ENCODE peak calls at places on chromosomes 6 and 20, in ten cellular contexts. M is CD8-positive, alpha-beta T cell; X is body of pancreas; K is lower lobe of right lung; C is GM23338; H is HCT116; G is stomach; W is Panc1; S is upper lobe of right lung; J is uterus. E is an unnamed sample.

GRCh38 chr20:4160761-4161305 is 145.5 kb upstream of the RNF24 start:
- DNase-seq in G (no peak), M (no peak), H (no peak), W (no peak), X (no peak), J (no peak), S (peak; percentile 63), K (peak; percentile 57), C (peak; percentile 39), E (no peak)

GRCh38 chr20:3820048-3820900 is at the start of gene AP5S1:
- DNase-seq in C (peak; percentile 99), K (peak; percentile 99), H (peak; percentile 97), M (peak; percentile 89), X (peak; percentile 98), W (peak; percentile 88), G (peak; percentile 98), S (peak; percentile 99), J (peak; percentile 98), E (peak; percentile 86)

GRCh38 chr20:6501061-6501460 is 266.4 kb upstream of the BMP2 start:
- DNase-seq in H (no peak), M (no peak), K (no peak), G (no peak), C (no peak), J (no peak), W (no peak), S (no peak), X (no peak), E (peak; percentile 92)

GRCh38 chr20:37315293-37316110 is 26.0 kb downstream of the MANBAL start:
- DNase-seq in S (no peak), J (peak; percentile 85), G (peak; percentile 59), K (no peak), M (no peak), W (no peak), C (no peak), H (no peak), X (no peak), E (no peak)

GRCh38 chr6:26020983-26021349 is 58.4 kb downstream of the TRIM38 start:
- DNase-seq in M (peak; percentile 53), J (peak; percentile 68), W (no peak), S (peak; percentile 84), H (peak; percentile 72), X (peak; percentile 64), C (no peak), G (peak; percentile 64), K (peak; percentile 76), E (no peak)

GRCh38 chr6:21596379-21597242 is 3.1 kb downstream of the SOX4 start:
- DNase-seq in C (peak; percentile 73), K (peak; percentile 59), W (no peak), X (peak; percentile 49), H (no peak), G (peak; percentile 31), J (peak; percentile 72), S (peak; percentile 76), M (peak; percentile 36), E (peak; percentile 57)

GRCh38 chr6:56387621-56388413 is 140.4 kb upstream of the COL21A1 start:
- DNase-seq in S (no peak), G (peak; percentile 31), M (no peak), J (no peak), C (no peak), K (no peak), H (no peak), W (no peak), X (peak; percentile 35), E (no peak)

GRCh38 chr20:33096921-33097320 is 17.5 kb downstream of the BPIFB4 start:
- DNase-seq in H (no peak), K (no peak), S (no peak), W (no peak), C (no peak), G (no peak), X (no peak), J (no peak), M (no peak), E (no peak)

GRCh38 chr20:17896771-17897369 is 71.7 kb downstream of the SNX5 start:
- DNase-seq in M (no peak), J (no peak), W (peak; percentile 13), C (no peak), H (no peak), X (peak; percentile 36), K (no peak), S (no peak), G (no peak), E (no peak)

GRCh38 chr20:61693055-61693600 is 372.6 kb downstream of the TAF4 start:
- DNase-seq in W (no peak), S (no peak), M (no peak), H (no peak), G (no peak), C (no peak), J (no peak), X (no peak), K (peak; percentile 16), E (no peak)

DNA sequence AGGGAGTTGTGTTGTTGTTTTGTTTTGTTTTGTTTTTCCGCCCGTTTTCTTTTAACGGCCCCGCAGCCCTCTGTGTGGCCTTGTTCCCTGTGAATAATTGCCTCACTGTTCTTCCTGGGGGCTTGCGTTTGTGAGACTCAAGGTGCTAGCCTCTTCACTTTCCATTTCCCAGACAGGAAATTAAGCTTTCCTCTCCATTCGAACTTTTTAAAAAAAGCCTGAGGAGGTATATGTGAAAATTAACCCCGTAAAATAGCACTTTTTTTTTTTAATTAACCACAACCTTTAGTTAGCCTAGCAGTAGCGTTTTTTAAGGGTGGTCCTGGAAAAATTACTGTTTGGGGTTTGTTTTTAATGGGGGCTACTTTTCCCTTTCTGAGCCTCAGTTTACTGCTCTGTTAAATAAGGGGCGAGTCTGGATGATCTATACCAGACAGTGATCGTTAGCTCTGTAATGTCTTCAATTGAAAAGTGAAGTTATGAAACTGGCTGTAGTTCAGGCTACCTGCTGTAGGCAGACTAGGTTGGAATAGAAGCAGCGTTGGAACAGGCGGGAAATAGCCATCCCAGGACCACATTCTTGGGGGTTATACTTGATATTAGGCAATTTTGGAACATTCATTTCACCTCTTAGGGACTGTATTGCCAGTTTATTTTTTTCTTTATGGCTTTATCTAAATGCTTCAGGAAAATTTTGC is 1.7 kb downstream of the STX16 start:
- DNase-seq in K (no peak), C (no peak), W (no peak), S (no peak), J (no peak), X (no peak), H (no peak), M (no peak), G (no peak), E (no peak)
- TF ChIP-seq CTCF in K (no peak), C (no peak), W (no peak), S (no peak), J (no peak), X (no peak), H (no peak), M (no peak), G (no peak), E (no peak)

GRCh38 chr6:112015725-112016124 is 38.2 kb upstream of the CCN6 start:
- DNase-seq in C (no peak), M (no peak), H (no peak), K (no peak), G (no peak), S (no peak), J (no peak), W (no peak), X (no peak), E (no peak)
- H3K4me1 ChIP-seq in C (no peaks in the 10 kb centered on the region), M (no peaks in the 10 kb centered on the region), H (no peaks in the 10 kb centered on the region), K (peaks cover 7% of the 10 kb centered on the region), G (peaks cover 38% of the 10 kb centered on the region), S (peaks cover 26% of the 10 kb centered on the region), J (peaks cover 9% of the 10 kb centered on the region), W (no peaks in the 10 kb centered on the region), X (peaks cover 18% of the 10 kb centered on the region), E (peaks cover 33% of the 10 kb centered on the region)

GRCh38 chr20:40945189-40945588 is 83.4 kb upstream of the TOP1 start:
- DNase-seq in W (no peak), S (no peak), X (no peak), K (no peak), G (no peak), M (no peak), C (no peak), J (no peak), H (no peak), E (no peak)

GRCh38 chr20:40948352-40949267 is 80.0 kb upstream of the TOP1 start:
- DNase-seq in H (no peak), W (no peak), G (no peak), K (no peak), M (no peak), S (no peak), X (no peak), J (no peak), C (no peak), E (peak; percentile 84)

GRCh38 chr20:40952231-40952630 is 76.4 kb upstream of the TOP1 start:
- DNase-seq in C (peak; percentile 23), X (no peak), S (no peak), K (no peak), G (no peak), M (no peak), W (no peak), J (no peak), H (no peak), E (no peak)

GRCh38 chr20:40945754-40946451 is 82.7 kb upstream of the TOP1 start:
- DNase-seq in X (peak; percentile 27), J (no peak), G (peak; percentile 48), C (peak; percentile 86), K (no peak), H (peak; percentile 19), W (no peak), S (no peak), M (no peak), E (no peak)

DNA sequence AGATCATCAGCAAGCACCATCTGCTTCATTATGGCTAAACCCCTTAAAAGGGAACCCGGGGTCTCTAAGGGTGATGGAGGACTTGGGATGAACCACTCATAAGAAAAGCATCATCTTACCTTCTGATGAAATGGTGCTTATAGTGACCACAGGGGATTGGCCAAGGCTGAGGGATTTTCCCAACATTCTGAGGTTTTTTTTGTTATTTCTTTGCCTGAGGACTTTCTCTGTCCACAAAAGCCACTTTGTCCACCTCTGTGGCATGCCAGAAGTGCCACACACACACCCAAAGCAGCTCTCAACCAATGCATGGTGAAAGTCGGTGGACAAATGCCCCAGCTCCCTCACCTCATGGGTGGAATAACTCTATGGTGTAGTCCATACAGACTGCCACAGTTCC is 79.3 kb upstream of the TOP1 start:
- DNase-seq in W (no peak), K (no peak), J (no peak), S (no peak), H (no peak), X (no peak), M (no peak), C (no peak), G (no peak), E (no peak)
- H3K27me3 ChIP-seq in W (peaks cover 13% of the 10 kb centered on the region), K (peaks cover 14% of the 10 kb centered on the region), J (no peaks in the 10 kb centered on the region), S (no peaks in the 10 kb centered on the region), H (no peaks in the 10 kb centered on the region), X (no peaks in the 10 kb centered on the region), M (no peaks in the 10 kb centered on the region), C (no peaks in the 10 kb centered on the region), G (no peaks in the 10 kb centered on the region), E (peaks cover 4% of the 10 kb centered on the region)

GRCh38 chr6:13624871-13625288 is 9.7 kb downstream of the NOL7 start:
- DNase-seq in J (no peak), X (no peak), K (no peak), W (peak; percentile 33), G (no peak), S (no peak), H (peak; percentile 47), C (peak; percentile 92), M (peak; percentile 26), E (no peak)
- TF ChIP-seq CTCF in J (no peak), X (peak; percentile 32), K (no peak), W (peak; percentile 79), G (peak; percentile 25), S (peak; percentile 46), H (no peak), C (peak; percentile 81), M (no peak), E (peak; percentile 68)

GRCh38 chr6:47593979-47594378 is 104.4 kb upstream of the ADGRF4 start:
- DNase-seq in S (no peak), K (no peak), M (no peak), X (no peak), C (no peak), H (no peak), W (no peak), J (no peak), G (no peak), E (no peak)
- H3K4me1 ChIP-seq in S (peaks cover 4% of the 10 kb centered on the region), K (no peaks in the 10 kb centered on the region), M (no peaks in the 10 kb centered on the region), X (peaks cover 3% of the 10 kb centered on the region), C (no peaks in the 10 kb centered on the region), H (no peaks in the 10 kb centered on the region), W (no peaks in the 10 kb centered on the region), J (no peaks in the 10 kb centered on the region), G (no peaks in the 10 kb centered on the region), E (no peaks in the 10 kb centered on the region)